ENCODE peak calls at places on chromosomes 5 and 9, in six cellular contexts. S is ovary, J is WTC11, B is neural progenitor cell, R is OCI-LY7, U is HCT116. M is an unnamed sample.
A peak's percentile ranks its signal among the peaks of the same experiment; 100 is the strongest.

GRCh38 chr9:6634441-6634840 is 11.1 kb downstream of the GLDC start:
- DNase-seq in S (no peak), J (no peak), B (no peak), R (no peak), U (no peak), M (no peak)

GRCh38 chr5:172443441-172444109 is 10.8 kb downstream of the SH3PXD2B start:
- DNase-seq in S (peak; percentile 93), J (no peak), B (no peak), R (no peak), U (peak; percentile 65), M (no peak)

GRCh38 chr5:95654196-95654595 is 7.6 kb downstream of the RFESD start:
- DNase-seq in S (no peak), J (no peak), B (no peak), R (no peak), U (no peak), M (no peak)

GRCh38 chr9:124450241-124450924 is at the start of gene ADGRD2:
- DNase-seq in S (peak; percentile 58), J (peak; percentile 89), B (peak; percentile 89), R (no peak), U (no peak), M (peak; percentile 81)

GRCh38 chr9:137365056-137365455 is 57.9 kb downstream of the EXD3 start:
- DNase-seq in S (no peak), J (peak; percentile 2), B (no peak), R (no peak), U (no peak), M (no peak)

GRCh38 chr5:128040927-128041326 is 42.6 kb upstream of the SLC12A2 start:
- DNase-seq in S (no peak), J (no peak), B (no peak), R (no peak), U (no peak), M (no peak)

GRCh38 chr5:61617039-61617438 is 285.0 kb downstream of the ZSWIM6 start:
- DNase-seq in S (no peak), J (no peak), B (no peak), R (no peak), U (no peak), M (no peak)

GRCh38 chr5:139037732-139038131 is 160.4 kb downstream of the SIL1 start:
- DNase-seq in S (no peak), J (no peak), B (no peak), R (no peak), U (no peak), M (no peak)

GRCh38 chr9:4137234-4137633 is 162.6 kb downstream of the GLIS3 start:
- DNase-seq in S (no peak), J (no peak), B (no peak), R (no peak), U (peak; percentile 85), M (no peak)

GRCh38 chr5:72146056-72146455 is 38.8 kb downstream of the MAP1B start:
- DNase-seq in S (no peak), J (no peak), B (no peak), R (no peak), U (no peak), M (no peak)

GRCh38 chr9:76414656-76415055 is 20.4 kb upstream of the RFK start:
- DNase-seq in S (no peak), J (no peak), B (no peak), R (peak; percentile 49), U (no peak), M (no peak)

GRCh38 chr5:139755892-139756671 is 39.5 kb upstream of the PSD2 start:
- DNase-seq in S (no peak), J (peak; percentile 66), B (peak; percentile 88), R (no peak), U (no peak), M (peak; percentile 80)

GRCh38 chr9:120610975-120611689 is 31.2 kb upstream of the CDK5RAP2 start:
- DNase-seq in S (no peak), J (no peak), B (no peak), R (no peak), U (no peak), M (no peak)

GRCh38 chr5:95773325-95774059 is 42.4 kb downstream of the RHOBTB3 start:
- DNase-seq in S (no peak), J (no peak), B (no peak), R (no peak), U (no peak), M (no peak)

GRCh38 chr5:37838933-37839341 is 904 bp downstream of the GDNF start:
- DNase-seq in S (peak; percentile 38), J (peak; percentile 28), B (peak; percentile 27), R (no peak), U (no peak), M (peak; percentile 24)

GRCh38 chr9:12859704-12860251 is 85.0 kb downstream of the LURAP1L start:
- DNase-seq in S (no peak), J (no peak), B (no peak), R (no peak), U (peak; percentile 52), M (no peak)

GRCh38 chr5:78887384-78888118 is 97.6 kb downstream of the ARSB start:
- DNase-seq in S (no peak), J (no peak), B (no peak), R (peak; percentile 74), U (no peak), M (no peak)

GRCh38 chr5:67166886-67167285 is 29.7 kb downstream of the CD180 start:
- DNase-seq in S (no peak), J (peak; percentile 25), B (no peak), R (no peak), U (no peak), M (no peak)

GRCh38 chr5:116032094-116032517 is at the start of gene ARL14EPL:
- DNase-seq in S (peak; percentile 42), J (peak; percentile 17), B (peak; percentile 18), R (no peak), U (peak; percentile 99), M (no peak)

GRCh38 chr5:82493217-82493616 is 215.1 kb upstream of the RPS23 start:
- DNase-seq in S (no peak), J (no peak), B (no peak), R (no peak), U (no peak), M (no peak)

GRCh38 chr9:2403701-2404100 is 217.9 kb upstream of the VLDLR start:
- DNase-seq in S (no peak), J (no peak), B (no peak), R (no peak), U (no peak), M (no peak)

GRCh38 chr9:18888241-18888794 is 144.7 kb downstream of the SAXO1 start:
- DNase-seq in S (no peak), J (no peak), B (no peak), R (no peak), U (no peak), M (no peak)

GRCh38 chr9:70111042-70111602 is 67.5 kb downstream of the MAMDC2 start:
- DNase-seq in S (peak; percentile 91), J (peak; percentile 90), B (peak; percentile 92), R (peak; percentile 65), U (peak; percentile 66), M (peak; percentile 80)

GRCh38 chr5:51225671-51226419 is 157.4 kb upstream of the ISL1 start:
- DNase-seq in S (no peak), J (no peak), B (peak; percentile 18), R (no peak), U (no peak), M (no peak)

GRCh38 chr5:93092349-93093105 is 488.5 kb downstream of the NR2F1-AS1 start:
- DNase-seq in S (no peak), J (no peak), B (no peak), R (no peak), U (no peak), M (no peak)

GRCh38 chr9:133771486-133772482 is 33.6 kb upstream of the SARDH start:
- DNase-seq in S (peak; percentile 23), J (peak; percentile 7), B (no peak), R (no peak), U (no peak), M (no peak)

GRCh38 chr5:122138356-122138755 is 9.0 kb downstream of the ZNF474 start:
- DNase-seq in S (no peak), J (no peak), B (no peak), R (no peak), U (no peak), M (no peak)

GRCh38 chr9:109014267-109015025 is 1.1 kb upstream of the CTNNAL1 start:
- DNase-seq in S (peak; percentile 76), J (peak; percentile 34), B (peak; percentile 25), R (no peak), U (no peak), M (peak; percentile 19)

DNA sequence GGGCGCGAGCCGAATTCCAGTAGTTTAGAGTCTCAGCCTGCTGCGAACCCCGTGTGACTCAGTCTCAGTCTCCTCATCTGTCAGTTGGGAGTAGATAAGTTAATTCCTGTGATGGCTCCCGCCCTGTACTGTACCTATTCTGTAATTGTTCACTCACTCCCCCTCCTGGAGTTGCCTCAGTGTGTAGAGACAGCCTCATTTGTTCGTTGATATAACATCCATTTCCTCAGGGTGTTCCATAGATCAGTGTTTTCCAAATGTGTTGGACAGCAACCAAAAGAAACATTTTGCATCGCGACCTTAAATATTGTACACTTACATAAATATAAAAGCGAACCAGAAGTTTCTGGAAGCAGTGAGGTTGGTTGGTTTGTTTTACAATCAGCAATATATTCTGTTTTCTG is 680 bp downstream of the NFX1 start:
- DNase-seq in S (no peak), J (no peak), B (no peak), R (no peak), U (peak; percentile 60), M (no peak)
- TF ChIP-seq CTCF in S (no peak), J (no peak), B (no peak), R (peak; percentile 48), U (no peak), M (no peak)

DNA sequence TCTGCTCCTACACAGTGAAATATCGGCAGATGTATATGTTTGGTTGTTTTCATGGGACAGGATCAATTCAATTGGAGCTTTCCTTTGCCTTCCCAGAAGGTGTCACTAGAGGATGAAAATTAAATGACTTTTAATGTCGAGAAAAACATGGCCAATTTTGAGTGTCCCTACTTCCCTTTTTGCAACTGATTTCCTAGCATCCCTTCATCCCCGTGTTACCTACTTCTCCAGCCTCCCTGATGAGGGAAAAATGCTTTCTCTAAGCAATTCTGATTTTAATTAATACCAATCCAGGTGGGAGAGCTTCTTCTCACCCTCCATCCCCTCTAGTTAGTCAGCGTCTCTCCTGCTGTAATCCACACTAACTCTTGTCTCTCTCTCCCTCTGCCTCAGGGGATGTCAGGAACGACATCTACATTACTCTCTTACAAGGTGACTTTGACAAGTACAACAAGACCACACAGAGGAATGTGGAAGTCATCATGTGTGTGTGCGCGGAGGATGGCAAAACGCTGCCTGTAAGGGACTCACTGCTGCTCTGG is 64.9 kb downstream of the DOCK2 start:
- DNase-seq in S (no peak), J (no peak), B (peak; percentile 31), R (peak; percentile 19), U (no peak), M (no peak)
- TF ChIP-seq CTCF in S (no peak), J (no peak), B (peak; percentile 65), R (peak; percentile 62), U (peak; percentile 29), M (no peak)

GRCh38 chr5:176609724-176610429 is at the start of gene GPRIN1:
- DNase-seq in S (no peak), J (peak; percentile 66), B (peak; percentile 94), R (peak; percentile 80), U (peak; percentile 18), M (peak; percentile 89)
- TF ChIP-seq CTCF in S (no peak), J (no peak), B (peak; percentile 47), R (peak; percentile 61), U (peak; percentile 36), M (no peak)

GRCh38 chr9:32526707-32527048 is 682 bp upstream of the RIGI start:
- DNase-seq in S (no peak), J (no peak), B (no peak), R (no peak), U (no peak), M (no peak)
- TF ChIP-seq CTCF in S (no peak), J (no peak), B (no peak), R (peak; percentile 28), U (no peak), M (no peak)

M was measured in nephron progenitor cell.